ENCODE peak calls at places on chromosomes 2 and 18, in eight cellular contexts. E is ovary; Z is CD8-positive, alpha-beta T cell; H is uterus; S is sigmoid colon; I is foreskin fibroblast; O is fibroblast of pulmonary artery; U is left ventricle myocardium inferior. D is an unnamed sample.

GRCh38 chr2:28395334-28396061 is 2.8 kb downstream of the FOSL2 start:
- DNase-seq in E (peak; percentile 72), Z (no peak), H (peak; percentile 76), S (peak; percentile 91), I (peak; percentile 71), O (peak; percentile 84), U (peak; percentile 46), D (no peak)

GRCh38 chr2:109423556-109424359 is 190.0 kb downstream of the SEPTIN10 start:
- DNase-seq in E (no peak), Z (no peak), H (no peak), S (peak; percentile 59), I (no peak), O (no peak), U (no peak), D (no peak)

GRCh38 chr2:429575-430254 is 141.8 kb upstream of the ALKAL2 start:
- DNase-seq in E (no peak), Z (no peak), H (no peak), S (no peak), I (no peak), O (no peak), U (no peak), D (no peak)

GRCh38 chr2:46256563-46257142 is 40.6 kb upstream of the EPAS1 start:
- DNase-seq in E (no peak), Z (no peak), H (no peak), S (no peak), I (no peak), O (no peak), U (no peak), D (no peak)

GRCh38 chr2:231523451-231524266 is 6.6 kb downstream of the NMUR1 start:
- DNase-seq in E (no peak), Z (peak; percentile 13), H (no peak), S (peak; percentile 53), I (no peak), O (no peak), U (no peak), D (no peak)

GRCh38 chr2:102114290-102114721 is 28.2 kb upstream of the IL1R1 start:
- DNase-seq in E (no peak), Z (no peak), H (no peak), S (no peak), I (no peak), O (peak; percentile 93), U (no peak), D (peak; percentile 92)

GRCh38 chr18:39870586-39870985 is 2084.4 kb upstream of the PIK3C3 start:
- DNase-seq in E (no peak), Z (no peak), H (no peak), S (no peak), I (no peak), O (no peak), U (no peak), D (no peak)

GRCh38 chr18:35158728-35159443 is 81.9 kb upstream of the ZNF397 start:
- DNase-seq in E (no peak), Z (no peak), H (no peak), S (no peak), I (no peak), O (no peak), U (no peak), D (no peak)

GRCh38 chr18:23377669-23378469 is 75.2 kb upstream of the RIOK3 start:
- DNase-seq in E (peak; percentile 24), Z (no peak), H (peak; percentile 51), S (no peak), I (peak; percentile 75), O (peak; percentile 87), U (no peak), D (no peak)

GRCh38 chr2:227413371-227413770 is 25.6 kb upstream of the SCYGR1 start:
- DNase-seq in E (no peak), Z (no peak), H (no peak), S (no peak), I (no peak), O (no peak), U (no peak), D (no peak)

GRCh38 chr18:34729264-34729663 is 19.2 kb downstream of the DTNA start:
- DNase-seq in E (no peak), Z (no peak), H (no peak), S (no peak), I (no peak), O (peak; percentile 50), U (no peak), D (no peak)

GRCh38 chr2:178824181-178824580 is 17.0 kb upstream of the TTN start:
- DNase-seq in E (no peak), Z (no peak), H (no peak), S (no peak), I (no peak), O (no peak), U (no peak), D (no peak)

GRCh38 chr2:178825183-178825582 is 18.0 kb upstream of the TTN start:
- DNase-seq in E (no peak), Z (no peak), H (no peak), S (no peak), I (peak; percentile 50), O (peak; percentile 73), U (no peak), D (peak; percentile 18)

GRCh38 chr2:178819147-178819875 is 12.1 kb upstream of the TTN start:
- DNase-seq in E (no peak), Z (no peak), H (no peak), S (no peak), I (no peak), O (no peak), U (no peak), D (no peak)

DNA sequence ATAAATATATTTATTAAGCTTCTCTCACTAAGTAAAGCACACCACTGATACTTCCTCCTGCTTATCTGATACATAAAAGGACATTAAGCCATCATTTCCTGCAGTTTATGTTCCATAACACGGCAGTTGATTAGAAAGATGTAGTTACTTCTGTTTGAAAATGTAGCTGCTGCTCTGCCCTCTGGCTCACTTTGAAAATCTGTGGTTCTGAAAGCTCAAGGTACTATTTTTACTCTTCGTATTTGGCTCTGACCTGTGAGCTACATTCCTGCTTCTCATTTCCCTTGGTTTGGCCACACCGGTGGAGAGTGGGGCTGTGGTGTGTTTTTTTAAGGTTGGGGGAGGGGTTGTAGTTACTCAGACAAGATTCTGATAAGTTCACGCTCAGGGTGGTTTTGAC is 12.8 kb upstream of the TTN start:
- DNase-seq in E (no peak), Z (no peak), H (no peak), S (no peak), I (no peak), O (no peak), U (no peak), D (no peak)
- H3K4me3 ChIP-seq in E (no peak overlapping the region), Z (no peak overlapping the region), H (no peak overlapping the region), S (no peak overlapping the region), I (no peak overlapping the region), O (no peak overlapping the region), U (peak overlapping the region; percentile 56), D (no peak overlapping the region)

GRCh38 chr2:216660496-216660895 is 27.3 kb downstream of the IGFBP2 start:
- DNase-seq in E (no peak), Z (no peak), H (no peak), S (no peak), I (no peak), O (no peak), U (no peak), D (no peak)

GRCh38 chr2:216663846-216664245 is 30.6 kb downstream of the IGFBP2 start:
- DNase-seq in E (no peak), Z (no peak), H (no peak), S (no peak), I (no peak), O (no peak), U (no peak), D (no peak)

GRCh38 chr2:216663106-216663505 is 29.9 kb downstream of the IGFBP2 start:
- DNase-seq in E (no peak), Z (no peak), H (no peak), S (no peak), I (no peak), O (no peak), U (no peak), D (no peak)

GRCh38 chr2:216661051-216661450 is 27.8 kb downstream of the IGFBP2 start:
- DNase-seq in E (no peak), Z (no peak), H (no peak), S (no peak), I (no peak), O (no peak), U (no peak), D (no peak)

DNA sequence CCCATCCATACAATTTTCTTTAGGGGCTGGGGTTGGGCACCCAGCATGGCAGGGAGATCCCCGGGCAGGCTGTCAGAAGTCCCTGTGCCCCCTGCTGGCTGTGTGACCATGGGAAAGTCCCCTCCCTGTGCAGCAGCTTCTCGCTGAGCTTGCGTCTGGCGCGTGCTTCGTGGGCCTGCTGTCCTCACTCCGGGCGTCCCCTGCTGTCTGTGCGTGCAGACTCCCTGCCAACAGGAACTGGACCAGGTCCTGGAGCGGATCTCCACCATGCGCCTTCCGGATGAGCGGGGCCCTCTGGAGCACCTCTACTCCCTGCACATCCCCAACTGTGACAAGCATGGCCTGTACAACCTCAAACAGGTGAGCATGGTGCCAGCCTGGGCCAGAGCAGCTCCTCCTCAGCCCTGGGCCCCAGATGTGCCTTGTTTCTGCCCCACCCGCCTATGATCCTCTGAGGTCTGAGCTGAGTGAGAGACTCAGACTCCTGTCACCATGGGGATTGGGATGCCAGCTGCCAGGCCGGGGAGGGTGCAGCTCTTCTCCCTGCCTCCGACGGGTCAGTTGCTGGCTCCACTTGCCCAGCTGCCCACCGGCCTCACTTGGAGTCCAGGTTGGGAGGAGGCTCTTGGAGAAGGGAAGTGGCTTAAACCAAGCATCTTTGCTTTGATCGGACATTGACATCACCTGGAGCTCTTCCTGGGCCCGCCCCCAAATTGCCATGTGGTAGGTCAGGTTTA is 28.6 kb downstream of the IGFBP2 start:
- DNase-seq in E (no peak), Z (no peak), H (no peak), S (no peak), I (no peak), O (no peak), U (no peak), D (no peak)
- TF ChIP-seq CTCF in E (no peak), Z (no peak), H (no peak), S (no peak), I (no peak), O (peak; percentile 6), U (peak; percentile 37), D (peak; percentile 33)

DNA sequence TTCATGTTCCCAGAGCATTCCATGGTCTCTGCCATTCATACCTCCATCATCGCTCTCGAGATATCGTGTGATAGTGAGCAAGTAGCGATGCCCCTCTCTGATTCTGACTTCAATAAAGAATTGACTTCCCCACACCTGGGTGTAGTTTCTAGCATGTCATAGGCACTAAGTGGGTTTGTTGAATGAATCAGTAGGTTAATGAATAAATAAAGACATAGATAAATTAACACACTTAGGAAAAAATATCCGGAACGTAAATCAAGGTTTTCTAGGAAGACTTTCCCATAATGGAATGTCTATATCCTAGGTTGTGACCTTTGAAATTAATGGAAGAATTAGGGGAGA is 159.1 kb downstream of the DOCK10 start:
- DNase-seq in E (no peak), Z (no peak), H (no peak), S (no peak), I (no peak), O (no peak), U (no peak), D (no peak)
- H3K4me3 ChIP-seq in E (no peak overlapping the region), Z (no peak overlapping the region), H (no peak overlapping the region), S (no peak overlapping the region), I (no peak overlapping the region), O (no peak overlapping the region), U (no peak overlapping the region), D (peak overlapping the region; percentile 5)

GRCh38 chr2:60337142-60337497 is 216.3 kb downstream of the BCL11A start:
- DNase-seq in E (no peak), Z (no peak), H (no peak), S (no peak), I (no peak), O (no peak), U (peak; percentile 27), D (no peak)
- TF ChIP-seq CTCF in E (no peak), Z (no peak), H (no peak), S (no peak), I (no peak), O (no peak), U (peak; percentile 53), D (no peak)

D was measured in epithelial cell of proximal tubule.